ENCODE peak calls at places on chromosomes 12 and 14, in six cellular contexts. F, I, R, H, Y and S are unnamed samples.

GRCh38 chr12:55972906-55973597 is 826 bp upstream of the RAB5B start:
- DNase-seq in F (peak; percentile 23), I (no peak), R (no peak), H (no peak), Y (no peak), S (no peak)

GRCh38 chr14:50823763-50824636 is 7.0 kb downstream of the NIN start:
- DNase-seq in F (no peak), I (no peak), R (no peak), H (peak; percentile 64), Y (no peak), S (no peak)

GRCh38 chr14:20477211-20477876 is 8.1 kb downstream of the PNP start:
- DNase-seq in F (no peak), I (no peak), R (peak; percentile 73), H (peak; percentile 73), Y (no peak), S (no peak)

GRCh38 chr14:104688755-104689619 is at the start of gene INF2:
- DNase-seq in F (peak; percentile 50), I (no peak), R (peak; percentile 59), H (peak; percentile 72), Y (no peak), S (peak; percentile 95)

GRCh38 chr12:106831699-106832098 is 57.2 kb downstream of the RIC8B start:
- DNase-seq in F (no peak), I (no peak), R (no peak), H (no peak), Y (no peak), S (no peak)

GRCh38 chr12:110102255-110102654 is 21.9 kb upstream of the IFT81 start:
- DNase-seq in F (no peak), I (no peak), R (peak; percentile 24), H (no peak), Y (peak; percentile 94), S (no peak)

GRCh38 chr14:93458234-93458633 is 27.5 kb downstream of the UNC79 start:
- DNase-seq in F (no peak), I (no peak), R (no peak), H (no peak), Y (no peak), S (no peak)

GRCh38 chr12:29725587-29726320 is 58.0 kb downstream of the TMTC1 start:
- DNase-seq in F (peak; percentile 14), I (no peak), R (no peak), H (no peak), Y (no peak), S (no peak)

GRCh38 chr12:104975621-104976343 is 10.3 kb upstream of the NOPCHAP1 start:
- DNase-seq in F (no peak), I (no peak), R (no peak), H (no peak), Y (no peak), S (no peak)

GRCh38 chr12:106564678-106565329 is 18.0 kb upstream of the RFX4 start:
- DNase-seq in F (no peak), I (no peak), R (no peak), H (no peak), Y (no peak), S (no peak)

GRCh38 chr14:28323951-28324741 is 442.4 kb upstream of the FOXG1 start:
- DNase-seq in F (no peak), I (no peak), R (no peak), H (no peak), Y (no peak), S (no peak)

GRCh38 chr12:130161261-130162231 is 718 bp upstream of the FZD10 start:
- DNase-seq in F (peak; percentile 57), I (no peak), R (no peak), H (no peak), Y (no peak), S (no peak)

GRCh38 chr12:74689071-74689655 is 151.5 kb downstream of the ATXN7L3B start:
- DNase-seq in F (no peak), I (no peak), R (no peak), H (no peak), Y (peak; percentile 47), S (no peak)

GRCh38 chr14:35409595-35409994 is 5.0 kb upstream of the NFKBIA start:
- DNase-seq in F (no peak), I (no peak), R (no peak), H (no peak), Y (no peak), S (no peak)

GRCh38 chr12:46585854-46586621 is 213.5 kb upstream of the SLC38A2 start:
- DNase-seq in F (no peak), I (no peak), R (peak; percentile 79), H (peak; percentile 72), Y (peak; percentile 16), S (no peak)

DNA sequence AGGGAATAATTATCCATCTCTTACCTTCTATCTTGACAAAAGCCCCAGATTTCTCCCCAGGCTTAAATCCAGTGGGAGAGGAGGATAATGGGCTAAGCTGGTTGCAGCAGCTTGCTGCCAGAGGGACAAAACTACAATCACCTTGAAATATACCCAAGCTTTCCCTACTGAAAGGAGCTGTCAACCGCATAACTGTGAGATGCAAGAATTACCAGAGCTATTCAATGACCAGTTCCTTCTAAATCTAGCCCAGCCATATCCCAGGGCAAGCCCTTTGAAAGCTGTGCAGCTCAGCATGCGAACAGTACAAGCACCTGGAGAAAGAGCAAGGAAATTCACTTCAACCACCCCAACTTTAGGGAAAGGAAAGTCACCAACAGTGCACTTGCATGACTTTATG is 982 bp upstream of the MGAT4C start:
- DNase-seq in F (no peak), I (no peak), R (no peak), H (no peak), Y (no peak), S (no peak)
- TF ChIP-seq POLR2AphosphoS5 in F (no peak), I (no peak), R (no peak), H (no peak), Y (no peak), S (no peak)

GRCh38 chr12:132689227-132689626 is 1.8 kb downstream of the PXMP2 start:
- DNase-seq in F (no peak), I (no peak), R (no peak), H (peak; percentile 86), Y (no peak), S (no peak)

GRCh38 chr12:132690112-132690511 is 2.7 kb downstream of the PXMP2 start:
- DNase-seq in F (no peak), I (no peak), R (no peak), H (no peak), Y (no peak), S (no peak)

GRCh38 chr12:132686831-132687210 is 321 bp downstream of the POLE start:
- DNase-seq in F (no peak), I (no peak), R (no peak), H (no peak), Y (no peak), S (no peak)

GRCh38 chr12:132687211-132688164 is at the start of the genes POLE and PXMP2:
- DNase-seq in F (peak; percentile 94), I (peak; percentile 97), R (peak; percentile 94), H (peak; percentile 98), Y (peak; percentile 87), S (peak; percentile 99)

DNA sequence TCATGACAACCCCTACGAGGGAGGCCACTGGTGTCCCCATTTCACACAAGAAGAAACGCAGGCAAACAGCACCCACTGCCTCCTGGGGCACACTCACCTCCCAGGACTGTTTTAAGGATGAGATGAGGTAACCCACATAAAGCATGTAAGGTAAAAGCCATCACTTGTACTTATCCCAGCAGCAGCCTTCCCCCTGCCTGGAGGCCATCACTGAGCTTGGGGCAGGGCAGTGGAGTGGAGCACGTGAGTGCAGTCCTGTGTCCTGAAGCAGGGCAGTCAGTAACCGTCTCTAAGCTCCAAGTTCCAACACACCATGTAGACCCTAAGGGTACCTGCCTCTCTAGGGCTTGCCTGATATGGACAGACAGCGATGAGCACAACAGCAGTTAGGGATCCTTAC is 1.7 kb downstream of the POLE start:
- DNase-seq in F (no peak), I (no peak), R (no peak), H (no peak), Y (no peak), S (no peak)
- TF ChIP-seq POLR2AphosphoS5 in F (no peak), I (no peak), R (no peak), H (no peak), Y (no peak), S (no peak)

GRCh38 chr12:207804-208203 is 6.2 kb downstream of the SLC6A12 start:
- DNase-seq in F (no peak), I (no peak), R (no peak), H (no peak), Y (no peak), S (no peak)
- TF ChIP-seq POLR2AphosphoS5 in F (no peak), I (no peak), R (no peak), H (no peak), Y (no peak), S (no peak)

DNA sequence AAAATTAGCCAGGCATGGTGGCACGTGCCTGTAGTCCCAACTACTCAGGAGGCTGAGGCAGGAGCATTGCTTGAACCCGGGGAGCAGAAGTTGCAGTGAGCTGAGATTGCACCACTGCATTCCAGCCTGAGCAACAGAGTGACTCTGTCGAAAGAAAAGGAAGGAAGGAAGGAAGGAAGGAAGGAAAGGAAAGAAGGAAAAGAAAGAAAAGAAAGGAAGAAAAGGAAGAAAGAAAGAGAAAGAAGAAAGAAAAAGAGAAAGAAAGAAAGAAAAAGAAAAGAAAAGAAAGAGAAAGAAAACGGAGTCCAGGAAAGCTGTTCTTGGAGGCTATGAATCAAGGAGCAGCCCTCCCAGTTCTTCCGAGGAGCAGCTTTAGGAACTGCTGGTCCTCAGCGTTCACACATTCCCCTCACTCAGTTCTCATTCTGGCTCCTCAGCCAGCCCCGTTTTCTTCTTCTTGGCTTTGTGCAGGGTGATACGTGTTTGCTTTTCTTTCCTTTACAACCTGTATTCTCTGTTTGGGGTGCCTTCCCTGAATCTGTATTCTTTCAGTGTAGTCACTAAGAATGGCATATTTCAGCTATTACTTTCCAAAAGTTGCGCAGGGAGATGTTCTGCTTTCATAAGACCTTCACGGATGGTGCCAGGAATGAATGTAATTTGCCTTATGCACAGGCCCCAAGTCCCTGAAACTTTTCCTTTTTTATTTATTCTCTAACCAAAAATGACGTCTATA is 12.2 kb downstream of the FBXL14 start:
- DNase-seq in F (no peak), I (no peak), R (no peak), H (no peak), Y (no peak), S (no peak)
- TF ChIP-seq POLR2AphosphoS5 in F (no peak), I (no peak), R (no peak), H (no peak), Y (no peak), S (no peak)

GRCh38 chr12:15886372-15887042 is 4.3 kb downstream of the STRAP start:
- DNase-seq in F (no peak), I (no peak), R (no peak), H (no peak), Y (no peak), S (no peak)
- TF ChIP-seq POLR2AphosphoS5 in F (no peak), I (no peak), R (no peak), H (no peak), Y (no peak), S (no peak)

DNA sequence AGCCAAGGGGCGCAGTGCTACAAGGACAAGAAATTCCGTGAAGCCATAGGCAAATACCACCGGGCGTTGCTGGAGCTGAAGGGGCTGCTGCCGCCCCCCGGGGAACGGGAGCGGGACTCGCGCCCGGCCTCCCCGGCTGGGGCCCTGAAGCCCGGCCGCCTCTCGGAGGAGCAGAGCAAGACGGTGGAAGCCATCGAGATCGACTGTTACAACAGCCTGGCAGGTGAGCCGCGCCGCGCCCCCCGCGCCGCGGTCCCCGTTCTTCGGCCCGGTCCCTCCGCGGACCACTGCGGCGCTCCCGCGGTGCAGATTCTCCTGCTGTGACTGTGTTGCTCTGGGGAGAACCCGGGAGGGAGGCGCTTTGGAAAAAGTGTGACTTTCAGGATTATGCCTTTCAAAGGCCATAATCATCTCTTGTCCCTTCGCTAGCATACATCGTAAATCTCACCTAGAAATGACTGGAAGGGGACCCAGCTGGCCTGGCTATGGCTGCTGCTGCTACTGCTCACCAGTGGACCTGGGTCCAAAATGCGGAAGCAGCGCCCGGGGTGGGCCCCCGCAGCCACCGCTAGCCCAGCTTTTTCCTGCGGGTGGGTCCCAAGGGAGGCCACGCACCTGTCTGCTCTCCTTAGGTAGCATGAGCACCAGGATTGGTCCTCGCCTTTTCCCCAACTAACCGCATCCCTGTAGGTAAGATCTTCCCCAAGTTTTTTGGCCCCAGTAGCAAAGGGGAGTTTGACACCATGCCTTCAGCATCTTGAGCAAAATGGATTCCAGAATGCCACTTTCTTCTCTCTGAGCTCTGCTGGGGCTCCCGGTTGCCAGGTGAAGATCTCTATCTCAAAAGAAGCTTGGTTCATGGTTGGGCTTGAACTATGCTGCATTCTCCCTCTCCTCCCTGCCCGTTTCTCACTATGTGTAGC is 858 bp downstream of the TTC9 start:
- DNase-seq in F (no peak), I (no peak), R (peak; percentile 25), H (no peak), Y (no peak), S (peak; percentile 46)
- TF ChIP-seq POLR2AphosphoS5 in F (no peak), I (no peak), R (no peak), H (no peak), Y (no peak), S (no peak)